ENCODE peak calls at places on chromosomes 6 and 20, in ten cellular contexts. U is naive thymus-derived CD4-positive, alpha-beta T cell; F is endodermal cell; Z is aorta; G is colonic mucosa; S is right cardiac atrium; J is OCI-LY7; K is Panc1; W is neuronal stem cell; C is pancreas. M is an unnamed sample.

GRCh38 chr6:166661329-166661728 is 34.3 kb upstream of the RPS6KA2 start:
- DNase-seq in U (no peak), F (no peak), Z (no peak), G (no peak), S (no peak), J (no peak), K (no peak), W (no peak), C (no peak), M (no peak)

GRCh38 chr6:116682334-116682712 is 1.3 kb downstream of the KPNA5 start:
- DNase-seq in U (peak), F (no peak), Z (no peak), G (no peak), S (peak), J (peak), K (no peak), W (no peak), C (no peak), M (peak)

GRCh38 chr6:87700729-87701675 is 1.0 kb downstream of the AKIRIN2 start:
- DNase-seq in U (peak), F (peak), Z (peak), G (peak), S (peak), J (peak), K (no peak), W (peak), C (peak), M (peak)

GRCh38 chr20:15618912-15619311 is 954.3 kb downstream of the KIF16B start:
- DNase-seq in U (no peak), F (no peak), Z (no peak), G (no peak), S (no peak), J (no peak), K (no peak), W (no peak), C (no peak), M (no peak)

GRCh38 chr6:80676386-80676785 is 569.9 kb downstream of the BCKDHB start:
- DNase-seq in U (no peak), F (no peak), Z (no peak), G (no peak), S (no peak), J (no peak), K (no peak), W (no peak), C (no peak), M (no peak)

GRCh38 chr20:58471161-58471834 is 43.9 kb downstream of the APCDD1L start:
- DNase-seq in U (no peak), F (peak), Z (no peak), G (peak), S (peak), J (no peak), K (no peak), W (no peak), C (no peak), M (no peak)

GRCh38 chr6:24274441-24275083 is 83.3 kb downstream of the DCDC2 start:
- DNase-seq in U (no peak), F (no peak), Z (no peak), G (no peak), S (no peak), J (peak), K (no peak), W (no peak), C (no peak), M (no peak)

GRCh38 chr6:159061805-159062563 is 17.2 kb upstream of the TAGAP start:
- DNase-seq in U (peak), F (peak), Z (no peak), G (no peak), S (no peak), J (peak), K (no peak), W (no peak), C (no peak), M (no peak)

GRCh38 chr20:62914970-62915457 is 11.3 kb downstream of the DIDO1 start:
- DNase-seq in U (peak), F (peak), Z (no peak), G (no peak), S (no peak), J (no peak), K (no peak), W (peak), C (no peak), M (no peak)

GRCh38 chr6:104118274-104118673 is 741.4 kb downstream of the HACE1 start:
- DNase-seq in U (no peak), F (no peak), Z (no peak), G (no peak), S (no peak), J (no peak), K (peak), W (no peak), C (no peak), M (no peak)

GRCh38 chr6:35461270-35461669 is 6.9 kb upstream of the RPL10A start:
- DNase-seq in U (no peak), F (no peak), Z (no peak), G (no peak), S (no peak), J (no peak), K (no peak), W (no peak), C (no peak), M (no peak)

GRCh38 chr6:107121964-107122495 is 6.7 kb upstream of the BEND3 start:
- DNase-seq in U (no peak), F (peak), Z (no peak), G (no peak), S (no peak), J (no peak), K (no peak), W (no peak), C (no peak), M (no peak)

GRCh38 chr6:73854998-73855718 is 159.2 kb downstream of the CD109 start:
- DNase-seq in U (peak), F (no peak), Z (no peak), G (peak), S (no peak), J (peak), K (no peak), W (peak), C (no peak), M (no peak)

GRCh38 chr6:121851056-121851455 is 415.6 kb downstream of the GJA1 start:
- DNase-seq in U (no peak), F (peak), Z (no peak), G (no peak), S (no peak), J (no peak), K (no peak), W (peak), C (no peak), M (no peak)

GRCh38 chr6:137919512-137919823 is 52.4 kb downstream of the TNFAIP3 start:
- DNase-seq in U (no peak), F (no peak), Z (no peak), G (no peak), S (no peak), J (no peak), K (no peak), W (no peak), C (no peak), M (no peak)

GRCh38 chr6:22098623-22099022 is 198.2 kb downstream of the PRL start:
- DNase-seq in U (no peak), F (no peak), Z (no peak), G (no peak), S (no peak), J (no peak), K (no peak), W (no peak), C (no peak), M (no peak)

GRCh38 chr6:7730852-7731251 is 5.0 kb downstream of the BMP6 start:
- DNase-seq in U (no peak), F (no peak), Z (no peak), G (no peak), S (no peak), J (no peak), K (peak), W (no peak), C (no peak), M (no peak)

GRCh38 chr6:139161169-139161568 is 26.3 kb downstream of the HECA start:
- DNase-seq in U (peak), F (no peak), Z (no peak), G (no peak), S (no peak), J (no peak), K (no peak), W (no peak), C (no peak), M (peak)

GRCh38 chr6:87941556-87942358 is 105.9 kb upstream of the SPACA1 start:
- DNase-seq in U (no peak), F (no peak), Z (no peak), G (no peak), S (no peak), J (no peak), K (no peak), W (no peak), C (no peak), M (no peak)

GRCh38 chr6:83273596-83273995 is 80.4 kb downstream of the RWDD2A start:
- DNase-seq in U (no peak), F (no peak), Z (no peak), G (no peak), S (no peak), J (no peak), K (no peak), W (no peak), C (no peak), M (no peak)

GRCh38 chr6:7106752-7107577 is 796 bp upstream of the RREB1 start:
- DNase-seq in U (peak), F (peak), Z (peak), G (peak), S (peak), J (peak), K (no peak), W (no peak), C (peak), M (peak)

GRCh38 chr6:72861059-72861458 is 239.2 kb downstream of the KCNQ5 start:
- DNase-seq in U (no peak), F (no peak), Z (no peak), G (no peak), S (no peak), J (no peak), K (no peak), W (no peak), C (no peak), M (no peak)

GRCh38 chr6:57158658-57159057 is 13.5 kb upstream of the BAG2 start:
- DNase-seq in U (no peak), F (no peak), Z (no peak), G (no peak), S (no peak), J (no peak), K (no peak), W (no peak), C (no peak), M (no peak)

GRCh38 chr6:156852858-156853216 is 75.7 kb downstream of the ARID1B start:
- DNase-seq in U (no peak), F (no peak), Z (no peak), G (no peak), S (no peak), J (no peak), K (no peak), W (no peak), C (no peak), M (no peak)

GRCh38 chr6:111668410-111668809 is 62.7 kb upstream of the TRAF3IP2 start:
- DNase-seq in U (no peak), F (peak), Z (no peak), G (no peak), S (peak), J (no peak), K (no peak), W (no peak), C (no peak), M (no peak)

GRCh38 chr20:11850901-11851300 is 66.8 kb upstream of the BTBD3 start:
- DNase-seq in U (no peak), F (no peak), Z (no peak), G (no peak), S (no peak), J (no peak), K (no peak), W (no peak), C (no peak), M (no peak)

GRCh38 chr20:11852801-11853200 is 64.9 kb upstream of the BTBD3 start:
- DNase-seq in U (no peak), F (no peak), Z (no peak), G (no peak), S (no peak), J (no peak), K (no peak), W (no peak), C (no peak), M (no peak)

GRCh38 chr20:11852189-11852588 is 65.5 kb upstream of the BTBD3 start:
- DNase-seq in U (no peak), F (no peak), Z (no peak), G (no peak), S (no peak), J (no peak), K (no peak), W (no peak), C (no peak), M (no peak)

GRCh38 chr20:11849976-11850670 is 67.6 kb upstream of the BTBD3 start:
- DNase-seq in U (no peak), F (no peak), Z (no peak), G (no peak), S (peak), J (no peak), K (no peak), W (no peak), C (no peak), M (no peak)

GRCh38 chr20:11851646-11852045 is 66.0 kb upstream of the BTBD3 start:
- DNase-seq in U (no peak), F (no peak), Z (no peak), G (no peak), S (no peak), J (no peak), K (no peak), W (no peak), C (no peak), M (no peak)
- H3K27ac ChIP-seq in U (no peak), F (no peak), Z (no peak), G (no peak), S (no peak), J (no peak), K (no peak), W (no peak), C (no peak), M (no peak)

GRCh38 chr6:32844839-32845372 is 1.1 kb upstream of the PSMB8 start:
- DNase-seq in U (peak), F (no peak), Z (no peak), G (no peak), S (no peak), J (no peak), K (no peak), W (no peak), C (no peak), M (no peak)
- H3K4me3 ChIP-seq in U (peak), F (peak), Z (no peak), G (peak), S (peak), J (peak), K (peak), W (peak), C (peak), M (peak)

GRCh38 chr6:133099573-133099972 is 141.6 kb upstream of the EYA4 start:
- DNase-seq in U (no peak), F (no peak), Z (no peak), G (no peak), S (no peak), J (no peak), K (no peak), W (no peak), C (no peak), M (no peak)
- H3K27ac ChIP-seq in U (no peak), F (peak), Z (no peak), G (no peak), S (no peak), J (no peak), K (no peak), W (no peak), C (no peak), M (no peak)

DNA sequence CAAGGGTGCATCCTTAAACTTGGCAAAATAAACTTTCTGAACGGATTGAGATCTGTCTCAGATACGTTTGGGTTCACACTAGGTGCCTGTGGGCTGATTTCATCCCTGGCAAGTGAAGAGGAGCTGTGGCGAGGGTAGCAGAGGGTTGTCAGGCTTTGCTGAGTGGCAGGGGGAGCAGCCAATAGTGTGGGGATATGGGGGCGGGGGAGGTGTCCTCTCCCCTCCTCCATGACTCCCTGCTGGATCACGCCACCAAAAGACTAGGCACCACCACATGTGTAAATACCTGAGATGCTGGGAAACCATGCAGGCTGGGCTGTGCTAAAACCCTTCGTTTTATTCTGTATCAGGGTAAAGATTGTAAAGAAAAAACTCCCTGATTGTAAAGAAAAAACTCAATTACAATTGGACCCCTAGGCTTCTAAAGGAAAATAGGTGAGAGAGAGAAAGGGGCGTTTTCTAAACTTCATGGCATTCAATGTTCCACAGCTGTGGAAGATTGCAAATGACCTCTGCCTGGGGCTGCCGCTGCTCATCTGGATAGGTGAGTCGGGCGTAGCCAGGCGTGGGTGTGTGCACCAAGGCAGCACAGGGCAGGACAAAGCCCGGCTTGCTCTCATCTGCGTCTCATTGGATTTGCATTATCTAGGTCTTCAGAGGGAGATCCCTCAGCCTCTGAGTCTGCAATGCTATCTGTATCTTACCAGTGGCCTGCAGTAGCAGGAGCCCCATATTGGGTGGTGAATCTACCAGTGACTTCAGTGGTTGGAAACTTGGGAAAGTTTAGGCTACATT is 26.9 kb upstream of the ADTRP start:
- DNase-seq in U (no peak), F (peak), Z (no peak), G (peak), S (no peak), J (no peak), K (no peak), W (no peak), C (no peak), M (no peak)
- H3K4me3 ChIP-seq in U (no peak), F (no peak), Z (no peak), G (no peak), S (no peak), J (no peak), K (no peak), W (no peak), C (no peak), M (no peak)

M was measured in lung.